ENCODE peak calls at places on chromosomes 2 and 18, in five cellular contexts. I is tibial nerve, A is psoas muscle, H is endodermal cell, M is PC-3. O is an unnamed sample.
A peak's percentile ranks its signal among the peaks of the same experiment; 100 is the strongest.

GRCh38 chr2:157838442-157839161 is 37.5 kb downstream of the ACVR1 start:
- DNase-seq in I (peak; percentile 38), H (peak; percentile 69), M (peak; percentile 71), A (peak; percentile 72), O (no peak)

GRCh38 chr2:130915149-130915548 is 78.4 kb downstream of the ARHGEF4 start:
- DNase-seq in I (no peak), H (no peak), M (no peak), A (no peak), O (no peak)

GRCh38 chr2:215727507-215728503 is 285.5 kb downstream of the MREG start:
- DNase-seq in M (peak; percentile 83), H (no peak), A (no peak), I (no peak), O (no peak)

GRCh38 chr2:40820319-40820718 is 368.4 kb upstream of the SLC8A1 start:
- DNase-seq in M (peak; percentile 18), I (no peak), A (no peak), H (no peak), O (no peak)

GRCh38 chr2:54402350-54402749 is 53.8 kb upstream of the SPTBN1 start:
- DNase-seq in H (peak; percentile 75), I (peak; percentile 26), A (peak; percentile 64), M (no peak), O (no peak)

GRCh38 chr2:206379321-206379720 is 64.0 kb upstream of the ADAM23 start:
- DNase-seq in I (no peak), M (no peak), A (no peak), H (no peak), O (no peak)

GRCh38 chr2:83081835-83082522 is 1377.1 kb downstream of the SUCLG1 start:
- DNase-seq in H (no peak), I (peak; percentile 6), A (no peak), M (peak; percentile 35), O (no peak)

GRCh38 chr18:30358545-30358944 is 684.0 kb downstream of the DSC3 start:
- DNase-seq in I (no peak), M (peak; percentile 66), H (no peak), A (no peak), O (no peak)

GRCh38 chr2:193141-193552 is 70.7 kb downstream of the SH3YL1 start:
- DNase-seq in I (no peak), A (no peak), H (no peak), M (no peak), O (no peak)

GRCh38 chr18:3584897-3585460 is 135.0 kb downstream of the TGIF1 start:
- DNase-seq in H (peak; percentile 82), I (no peak), M (peak; percentile 15), A (no peak), O (no peak)

DNA sequence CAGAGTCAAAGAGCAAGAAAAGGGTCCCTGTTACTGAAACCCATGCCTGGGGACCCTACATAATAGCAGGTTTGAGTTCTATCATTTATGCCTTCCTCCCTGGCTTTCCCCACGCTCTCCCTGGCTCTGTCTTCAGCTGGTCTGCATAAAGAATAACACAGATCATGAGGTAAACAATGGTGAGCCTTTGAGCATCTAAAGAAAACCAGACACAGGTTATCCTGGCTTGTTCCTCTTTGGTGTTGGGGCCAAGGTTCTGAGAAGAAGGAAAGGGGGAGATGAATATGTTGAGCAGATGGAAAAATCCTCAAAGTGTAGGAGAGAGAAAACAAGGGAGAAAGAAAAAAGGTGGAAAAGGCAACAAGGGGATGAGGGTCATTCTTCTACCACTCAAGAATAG is 127.3 kb downstream of the CABYR start:
- DNase-seq in I (no peak), M (no peak), A (no peak), H (no peak), O (no peak)
- H3K27ac ChIP-seq in I (no peak overlapping the region), M (no peak overlapping the region), A (peak overlapping the region; percentile 46), H (no peak overlapping the region), O (peak overlapping the region; percentile 73)

GRCh38 chr2:45242161-45242741 is 233.0 kb upstream of the SIX2 start:
- DNase-seq in H (no peak), A (peak; percentile 82), I (no peak), M (no peak), O (no peak)

GRCh38 chr2:45241061-45241561 is 231.9 kb upstream of the SIX2 start:
- DNase-seq in H (no peak), A (no peak), M (peak; percentile 91), I (no peak), O (no peak)

GRCh38 chr2:45236268-45236667 is 227.0 kb upstream of the SIX2 start:
- DNase-seq in A (no peak), I (no peak), H (no peak), M (no peak), O (no peak)

GRCh38 chr2:45237128-45237527 is 227.9 kb upstream of the SIX2 start:
- DNase-seq in I (no peak), H (no peak), M (no peak), A (no peak), O (no peak)

DNA sequence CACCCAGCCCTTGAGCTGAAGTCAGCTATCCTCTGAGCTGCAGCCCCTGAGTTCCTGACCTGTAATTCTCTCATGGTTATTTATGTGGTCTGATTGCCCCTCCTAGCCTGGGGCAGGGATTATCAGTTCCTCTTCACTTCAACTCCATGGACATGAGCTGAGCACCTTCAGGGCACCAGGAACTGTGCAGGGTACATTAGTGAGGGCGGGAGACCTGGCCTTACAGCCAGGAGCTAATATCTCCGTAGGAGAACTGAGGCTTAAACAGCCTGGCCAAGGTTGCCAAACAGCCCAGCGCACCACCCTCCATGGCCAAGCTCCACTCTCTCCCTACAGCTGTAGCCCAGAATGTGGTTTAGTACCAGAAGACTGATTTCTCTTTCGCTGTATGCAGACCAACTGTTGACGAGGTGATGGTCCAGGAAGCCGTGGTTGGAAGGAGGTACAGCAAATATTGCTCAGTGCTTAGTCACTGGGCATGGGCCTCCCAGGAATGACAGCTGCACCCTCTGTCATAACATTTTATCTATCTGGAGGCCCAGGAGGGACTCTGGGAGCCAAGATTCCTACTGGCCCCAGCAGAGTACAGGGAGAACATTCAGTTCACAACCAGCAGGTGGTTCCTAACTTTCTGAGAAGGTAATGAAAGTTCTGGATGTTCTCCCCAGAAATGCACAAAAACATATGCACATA is 228.7 kb upstream of the SIX2 start:
- DNase-seq in M (peak; percentile 99), I (peak; percentile 27), A (peak; percentile 89), H (no peak), O (no peak)
- TF ChIP-seq CTCF in M (peak; percentile 71), I (no peak), A (peak; percentile 52), H (peak; percentile 31), O (no peak)

GRCh38 chr2:23386422-23387220 is 1.6 kb downstream of the KLHL29 start:
- DNase-seq in M (peak; percentile 28), H (peak; percentile 78), A (peak; percentile 65), I (no peak), O (peak; percentile 54)
- H3K4me3 ChIP-seq in M (peak overlapping the region; percentile 83), H (peak overlapping the region; percentile 80), A (peak overlapping the region; percentile 76), I (peak overlapping the region; percentile 68), O (peak overlapping the region; percentile 74)

GRCh38 chr2:47664817-47665216 is 118.1 kb upstream of the MSH6 start:
- DNase-seq in M (peak; percentile 62), I (no peak), H (peak; percentile 75), A (no peak), O (no peak)

GRCh38 chr2:47661310-47661709 is 121.6 kb upstream of the MSH6 start:
- DNase-seq in A (no peak), H (no peak), M (no peak), I (no peak), O (no peak)

GRCh38 chr2:47658646-47659320 is 124.2 kb upstream of the MSH6 start:
- DNase-seq in A (no peak), H (no peak), I (no peak), M (no peak), O (no peak)

GRCh38 chr2:47660167-47660566 is 122.8 kb upstream of the MSH6 start:
- DNase-seq in M (no peak), I (no peak), A (no peak), H (no peak), O (no peak)

DNA sequence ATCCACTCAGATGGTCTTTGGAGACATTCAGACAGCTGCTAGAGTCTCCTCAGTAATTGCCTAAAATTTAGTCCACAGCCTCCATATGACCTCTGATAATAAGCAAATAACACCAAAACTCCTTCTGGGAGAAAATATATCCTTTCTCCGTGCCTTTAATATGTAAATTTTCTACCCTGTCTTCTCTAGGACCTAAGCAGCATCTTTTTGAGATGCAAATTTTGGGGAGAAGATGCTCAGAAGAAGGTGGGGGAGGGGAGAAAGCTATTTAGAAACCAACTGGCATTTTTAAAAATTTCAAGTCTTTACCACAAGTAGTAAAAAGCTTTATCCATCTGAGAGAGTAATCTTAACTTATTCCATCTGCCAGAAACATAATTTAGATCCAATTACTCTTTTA is 120.4 kb upstream of the MSH6 start:
- DNase-seq in M (no peak), I (no peak), A (no peak), H (no peak), O (no peak)
- H3K27ac ChIP-seq in M (no peak overlapping the region), I (no peak overlapping the region), A (no peak overlapping the region), H (no peak overlapping the region), O (no peak overlapping the region)

GRCh38 chr2:207394812-207395534 is 134.8 kb upstream of the CREB1 start:
- DNase-seq in I (no peak), H (no peak), A (no peak), M (peak; percentile 99), O (no peak)
- TF ChIP-seq CTCF in I (no peak), H (no peak), A (no peak), M (no peak), O (no peak)

GRCh38 chr18:48975221-48975816 is 24.6 kb upstream of the SMAD7 start:
- DNase-seq in A (no peak), I (no peak), M (no peak), H (no peak), O (no peak)

GRCh38 chr18:48973731-48974130 is 23.0 kb upstream of the SMAD7 start:
- DNase-seq in H (peak; percentile 65), A (no peak), M (no peak), I (no peak), O (no peak)

GRCh38 chr18:48975817-48976649 is 25.3 kb upstream of the SMAD7 start:
- DNase-seq in A (peak; percentile 83), H (peak; percentile 84), M (peak; percentile 58), I (no peak), O (no peak)

GRCh38 chr18:48977914-48978313 is 27.1 kb upstream of the SMAD7 start:
- DNase-seq in I (no peak), M (no peak), A (no peak), H (no peak), O (no peak)

GRCh38 chr18:48974304-48975220 is 23.8 kb upstream of the SMAD7 start:
- DNase-seq in I (no peak), H (peak; percentile 81), A (peak; percentile 76), M (no peak), O (no peak)
- H3K4me3 ChIP-seq in I (peak overlapping the region; percentile 78), H (peak overlapping the region; percentile 87), A (peak overlapping the region; percentile 79), M (peak overlapping the region; percentile 61), O (peak overlapping the region; percentile 73)

GRCh38 chr2:34153484-34153883 is 554.4 kb upstream of the FAM98A start:
- DNase-seq in I (no peak), H (no peak), A (no peak), M (no peak), O (no peak)

GRCh38 chr2:34143149-34143548 is 544.0 kb upstream of the FAM98A start:
- DNase-seq in A (no peak), I (no peak), M (no peak), H (no peak), O (no peak)

DNA sequence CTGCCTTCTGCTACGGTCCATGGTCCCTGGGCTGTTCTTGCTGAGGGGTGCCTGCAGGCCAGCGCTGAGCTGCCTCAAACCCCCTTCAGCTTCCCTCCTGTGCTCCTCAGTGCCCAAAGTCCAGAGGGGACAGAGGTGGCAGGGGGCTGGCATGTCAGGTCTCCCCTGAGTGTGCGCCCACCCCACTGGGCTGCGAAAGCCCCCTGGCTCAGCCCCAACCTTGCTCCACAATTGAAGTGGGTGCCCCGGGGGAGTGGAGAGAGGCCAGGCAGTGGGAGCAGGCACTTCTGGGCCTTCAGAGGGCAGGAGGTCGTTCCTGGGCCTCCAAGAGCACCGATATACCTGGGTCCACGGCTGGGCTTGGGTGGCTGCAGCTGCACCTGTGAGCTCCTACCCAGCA is 548.7 kb upstream of the FAM98A start:
- DNase-seq in H (no peak), M (no peak), A (no peak), I (no peak), O (no peak)
- H3K27ac ChIP-seq in H (no peak overlapping the region), M (no peak overlapping the region), A (no peak overlapping the region), I (no peak overlapping the region), O (no peak overlapping the region)

O was measured in dorsolateral prefrontal cortex.